ENCODE peak calls at places on chromosomes 16 and 17, in ten cellular contexts. Z, N, W, B, S, Y, P, H, M and O are unnamed samples.

GRCh38 chr16:14131774-14132695 is 60.9 kb downstream of the MRTFB start:
- DNase-seq in M (no peak), N (no peak), Y (no peak), P (no peak), H (no peak), B (no peak), W (no peak), Z (no peak), S (no peak), O (no peak)

GRCh38 chr17:40025991-40026815 is 11.0 kb downstream of the CSF3 start:
- DNase-seq in H (no peak), Z (no peak), S (no peak), P (no peak), Y (peak), M (peak), N (no peak), B (no peak), W (no peak), O (no peak)

GRCh38 chr17:28384281-28385036 is 13.0 kb downstream of the SARM1 start:
- DNase-seq in W (peak), P (no peak), M (no peak), Y (no peak), N (no peak), S (peak), Z (peak), H (peak), B (peak), O (no peak)

GRCh38 chr16:15807603-15808009 is 49.2 kb downstream of the MYH11 start:
- DNase-seq in Z (peak), Y (no peak), M (no peak), B (no peak), W (no peak), P (peak), S (peak), N (no peak), H (no peak), O (no peak)

GRCh38 chr16:29726845-29727379 is 18.9 kb downstream of the C16orf54 start:
- DNase-seq in P (no peak), Z (no peak), M (no peak), N (no peak), H (no peak), B (no peak), S (no peak), Y (no peak), W (no peak), O (no peak)

GRCh38 chr17:58161566-58161965 is 5.2 kb upstream of the OR4D2 start:
- DNase-seq in Z (no peak), B (no peak), S (no peak), H (no peak), M (no peak), N (no peak), Y (no peak), W (no peak), P (no peak), O (no peak)

GRCh38 chr17:43356999-43357398 is 41.8 kb upstream of the ARL4D start:
- DNase-seq in S (no peak), H (no peak), B (no peak), P (peak), Z (no peak), M (no peak), W (no peak), Y (peak), N (no peak), O (peak)

GRCh38 chr17:74271902-74272563 is 2.0 kb upstream of the DNAI2 start:
- DNase-seq in N (no peak), H (peak), Y (no peak), M (no peak), B (peak), W (no peak), S (peak), Z (no peak), P (no peak), O (no peak)

GRCh38 chr16:25080420-25081131 is 31.0 kb upstream of the LCMT1 start:
- DNase-seq in Z (no peak), H (no peak), M (no peak), Y (no peak), B (no peak), W (no peak), N (no peak), S (no peak), P (no peak), O (no peak)

DNA sequence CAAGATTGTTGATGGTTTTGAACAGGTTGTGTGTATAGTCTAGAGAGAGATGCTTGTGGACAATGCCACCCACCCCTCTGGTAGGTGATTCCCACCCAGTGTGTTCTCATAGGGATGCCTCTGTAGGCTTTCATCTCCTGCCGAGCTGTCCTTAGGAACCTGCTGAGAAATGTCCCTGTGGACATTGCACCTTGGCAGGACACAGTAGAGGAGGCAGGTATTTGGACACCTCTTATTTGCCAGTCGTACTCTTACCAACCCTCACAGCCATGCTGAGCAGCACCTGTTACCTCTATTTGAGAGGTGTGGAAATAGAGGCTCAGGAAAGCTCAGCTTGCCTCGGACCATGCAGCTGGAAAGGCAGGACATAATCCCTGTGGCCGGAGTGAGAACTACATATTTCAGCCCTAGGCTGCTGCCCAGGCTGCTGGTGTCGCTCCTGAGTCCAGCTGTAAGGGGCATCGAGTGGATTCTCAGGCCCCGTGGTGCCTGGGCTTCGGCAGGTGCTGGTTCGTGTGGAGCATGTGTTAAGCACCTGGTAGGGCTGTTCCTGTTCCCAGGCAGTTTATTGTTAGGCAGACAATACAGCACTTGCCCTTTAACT is 33.3 kb downstream of the EPN2 start:
- DNase-seq in M (no peak), S (no peak), W (no peak), N (peak), Z (peak), B (no peak), P (no peak), H (no peak), Y (no peak), O (no peak)
- TF ChIP-seq CTCF in M (no peak), S (no peak), W (no peak), N (peak), Z (no peak), B (peak), P (no peak), H (peak), Y (no peak), O (no peak)

DNA sequence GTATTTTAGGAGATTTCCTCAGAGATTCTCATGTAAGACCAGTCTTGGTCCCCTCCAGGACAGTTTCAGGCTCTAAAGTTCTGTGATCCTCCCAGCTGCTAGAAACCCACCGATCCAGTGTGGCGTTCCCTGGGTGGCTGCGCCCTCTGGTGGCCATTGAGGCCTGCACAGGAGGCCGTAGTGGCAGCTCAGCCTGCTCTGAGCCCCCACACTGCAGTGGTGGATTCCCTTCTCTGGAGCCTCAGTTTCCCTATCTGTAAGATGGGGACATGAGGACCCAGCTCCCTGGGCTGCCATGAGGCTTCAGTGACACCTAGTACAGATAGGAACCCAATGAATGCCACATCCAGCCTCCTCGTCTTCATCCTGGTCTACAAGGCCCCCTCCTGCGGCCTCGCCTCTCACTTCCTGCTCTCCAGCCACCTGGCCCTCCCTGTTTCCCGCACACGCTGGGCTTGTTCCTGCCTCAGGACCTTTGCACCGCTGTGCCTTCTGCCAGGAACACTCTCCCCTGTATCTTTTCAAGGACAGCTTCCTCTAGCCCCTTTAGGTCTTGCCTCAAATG is 16.5 kb downstream of the CCDC102A start:
- DNase-seq in B (peak), M (peak), N (peak), S (peak), W (peak), H (peak), P (peak), Y (peak), Z (peak), O (peak)
- TF ChIP-seq CTCF in B (peak), M (peak), N (peak), S (peak), W (peak), H (peak), P (peak), Y (peak), Z (peak), O (no peak)

GRCh38 chr16:87924937-87925670 is 11.2 kb downstream of the CA5A start:
- DNase-seq in H (peak), N (no peak), Y (no peak), W (peak), Z (no peak), P (no peak), B (no peak), S (no peak), M (peak), O (no peak)
- TF ChIP-seq CTCF in H (no peak), N (no peak), Y (no peak), W (no peak), Z (no peak), P (no peak), B (no peak), S (no peak), M (no peak), O (no peak)

GRCh38 chr17:48107137-48108055 is at the start of gene SNX11:
- DNase-seq in W (peak), M (peak), B (peak), Y (peak), Z (peak), N (peak), S (peak), P (peak), H (peak), O (peak)
- TF ChIP-seq CTCF in W (no peak), M (no peak), B (no peak), Y (no peak), Z (no peak), N (no peak), S (no peak), P (peak), H (peak), O (no peak)

GRCh38 chr16:49651226-49651625 is 204.7 kb downstream of the ZNF423 start:
- DNase-seq in S (no peak), N (no peak), W (no peak), Y (no peak), Z (no peak), B (no peak), P (no peak), H (peak), M (no peak), O (no peak)
- TF ChIP-seq CTCF in S (no peak), N (no peak), W (no peak), Y (no peak), Z (no peak), B (no peak), P (no peak), H (no peak), M (no peak), O (no peak)

DNA sequence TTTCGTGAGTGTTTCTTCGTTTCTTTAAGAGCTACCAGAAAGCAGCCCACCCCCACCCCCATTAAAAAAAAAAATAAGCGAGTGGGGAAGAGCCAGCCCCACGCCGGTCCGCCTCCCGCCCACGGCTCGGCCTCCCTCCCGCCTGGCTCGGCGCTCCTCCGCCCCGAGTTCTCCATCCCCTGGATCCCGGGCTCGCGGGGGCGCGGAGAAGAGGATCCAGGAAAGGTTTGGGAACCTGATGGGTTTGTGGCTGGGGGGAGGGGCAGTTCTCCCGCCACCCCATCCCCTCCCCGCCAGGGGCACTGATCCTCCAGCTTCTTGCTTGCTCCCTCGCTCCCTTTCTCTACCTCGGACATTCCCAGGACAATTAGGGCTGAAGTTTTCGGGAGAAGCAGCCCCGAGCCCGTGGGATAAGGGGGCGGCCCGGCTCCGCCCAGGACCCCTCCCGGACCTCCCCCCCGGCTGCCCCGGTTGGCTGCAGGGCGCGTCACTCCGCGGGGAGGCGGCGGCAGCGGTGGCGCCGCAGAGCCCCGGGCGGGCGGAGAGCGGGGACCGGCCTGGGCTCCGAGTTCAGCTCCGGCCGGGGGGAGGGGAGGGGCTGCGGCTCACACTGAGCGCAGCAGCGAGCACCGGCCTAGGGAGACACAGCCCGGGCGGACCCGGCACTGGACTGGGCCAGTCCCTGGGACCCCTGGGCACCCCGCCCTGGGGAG is 1.0 kb upstream of the SALL1 start:
- DNase-seq in H (no peak), P (peak), Y (no peak), Z (peak), N (peak), B (peak), M (no peak), S (no peak), W (peak), O (peak)
- TF ChIP-seq CTCF in H (no peak), P (no peak), Y (no peak), Z (no peak), N (no peak), B (no peak), M (no peak), S (no peak), W (no peak), O (no peak)